ENCODE peak calls at places on chromosomes 5 and 9, in six cellular contexts. U, D, V, K, Q and S are unnamed samples.

GRCh38 chr5:30845194-30845593 is 348.3 kb upstream of the CDH6 start:
- DNase-seq in U (no peak), D (no peak), V (no peak), K (no peak), Q (no peak), S (no peak)

GRCh38 chr5:5291357-5291756 is 131.1 kb upstream of the ICE1 start:
- DNase-seq in U (no peak), D (no peak), V (peak; percentile 51), K (no peak), Q (no peak), S (no peak)

GRCh38 chr9:135851748-135852147 is 55.6 kb downstream of the CAMSAP1 start:
- DNase-seq in U (no peak), D (no peak), V (no peak), K (no peak), Q (no peak), S (no peak)

GRCh38 chr5:134524219-134524825 is 1.1 kb upstream of the JADE2 start:
- DNase-seq in U (peak; percentile 63), D (peak; percentile 47), V (no peak), K (peak; percentile 94), Q (peak; percentile 87), S (peak; percentile 74)

GRCh38 chr5:139494832-139495231 is 12.3 kb upstream of the STING1 start:
- DNase-seq in U (peak; percentile 58), D (no peak), V (peak; percentile 40), K (no peak), Q (no peak), S (no peak)

GRCh38 chr9:115202181-115202580 is 84.2 kb upstream of the TNC start:
- DNase-seq in U (no peak), D (no peak), V (no peak), K (no peak), Q (no peak), S (no peak)

GRCh38 chr9:18382243-18382642 is 91.7 kb upstream of the ADAMTSL1 start:
- DNase-seq in U (no peak), D (no peak), V (no peak), K (no peak), Q (no peak), S (no peak)

GRCh38 chr5:139141841-139142240 is 56.3 kb downstream of the SIL1 start:
- DNase-seq in U (peak; percentile 91), D (no peak), V (peak; percentile 79), K (no peak), Q (no peak), S (no peak)

GRCh38 chr9:72539824-72540347 is 18.5 kb downstream of the TMC1 start:
- DNase-seq in U (no peak), D (no peak), V (no peak), K (no peak), Q (no peak), S (no peak)

GRCh38 chr5:61082516-61083280 is 79.6 kb downstream of the SMIM15 start:
- DNase-seq in U (peak; percentile 39), D (no peak), V (no peak), K (no peak), Q (no peak), S (no peak)

GRCh38 chr5:153699035-153699434 is 208.6 kb downstream of the GRIA1 start:
- DNase-seq in U (no peak), D (no peak), V (no peak), K (no peak), Q (no peak), S (no peak)

GRCh38 chr5:149730620-149731331 is 666 bp downstream of the PPARGC1B start:
- DNase-seq in U (no peak), D (no peak), V (peak; percentile 13), K (peak; percentile 82), Q (peak; percentile 84), S (no peak)

GRCh38 chr5:429453-430188 is 13.4 kb upstream of the EXOC3 start:
- DNase-seq in U (peak; percentile 62), D (no peak), V (peak; percentile 38), K (peak; percentile 34), Q (no peak), S (no peak)

GRCh38 chr5:149271717-149272558 is at the start of gene AFAP1L1:
- DNase-seq in U (peak; percentile 46), D (no peak), V (no peak), K (peak; percentile 89), Q (peak; percentile 71), S (no peak)

GRCh38 chr5:133714161-133714915 is 102.0 kb upstream of the FSTL4 start:
- DNase-seq in U (no peak), D (no peak), V (no peak), K (no peak), Q (no peak), S (no peak)

GRCh38 chr9:136324501-136325300 is 2.6 kb upstream of the GPSM1 start:
- DNase-seq in U (no peak), D (no peak), V (no peak), K (no peak), Q (no peak), S (no peak)

GRCh38 chr9:980621-981020 is 4.2 kb downstream of the DMRT3 start:
- DNase-seq in U (no peak), D (no peak), V (no peak), K (no peak), Q (no peak), S (no peak)
- H3K27ac ChIP-seq in U (no peak overlapping the region), D (no peak overlapping the region), V (no peak overlapping the region), K (no peak overlapping the region), Q (no peak overlapping the region), S (no peak overlapping the region)

GRCh38 chr5:140608730-140609520 is 24.1 kb downstream of the CD14 start:
- DNase-seq in U (no peak), D (no peak), V (no peak), K (no peak), Q (no peak), S (no peak)
- H3K27ac ChIP-seq in U (no peak overlapping the region), D (peak overlapping the region; percentile 13), V (no peak overlapping the region), K (no peak overlapping the region), Q (no peak overlapping the region), S (no peak overlapping the region)

GRCh38 chr5:79986260-79986659 is 4.8 kb downstream of the MTX3 start:
- DNase-seq in U (no peak), D (no peak), V (no peak), K (no peak), Q (no peak), S (no peak)

GRCh38 chr5:79992891-79993290 is 1.8 kb upstream of the MTX3 start:
- DNase-seq in U (peak; percentile 55), D (no peak), V (no peak), K (no peak), Q (no peak), S (no peak)

GRCh38 chr5:79985288-79985687 is 5.8 kb downstream of the MTX3 start:
- DNase-seq in U (no peak), D (no peak), V (no peak), K (no peak), Q (no peak), S (no peak)

GRCh38 chr5:79990598-79991507 is at the start of gene MTX3:
- DNase-seq in U (peak; percentile 73), D (peak; percentile 49), V (peak; percentile 77), K (peak; percentile 93), Q (peak; percentile 92), S (peak; percentile 70)

DNA sequence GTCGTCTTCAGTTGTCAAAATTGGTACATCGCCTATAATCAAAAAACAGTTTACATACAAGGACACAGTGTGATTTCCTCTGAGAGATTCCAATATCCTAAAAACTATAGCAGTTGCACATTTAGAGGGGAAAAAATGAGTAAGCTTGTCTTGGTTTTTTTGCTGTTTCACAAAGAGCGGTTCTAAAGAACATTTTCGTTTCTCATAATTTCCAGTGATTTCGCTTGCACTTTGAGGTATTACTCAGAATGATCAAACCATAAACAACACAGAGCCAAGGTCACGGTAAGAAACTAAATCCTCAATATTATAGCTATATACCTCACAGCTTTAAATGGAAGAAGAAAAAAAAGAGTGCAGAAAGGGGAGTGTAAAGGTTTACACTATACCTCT is 861 bp downstream of the MTX3 start:
- DNase-seq in U (peak; percentile 36), D (no peak), V (no peak), K (no peak), Q (no peak), S (no peak)
- H3K27ac ChIP-seq in U (peak overlapping the region; percentile 16), D (peak overlapping the region; percentile 82), V (no peak overlapping the region), K (peak overlapping the region; percentile 77), Q (no peak overlapping the region), S (no peak overlapping the region)

GRCh38 chr5:59746261-59746765 is 147.2 kb downstream of the PDE4D start:
- DNase-seq in U (peak; percentile 6), D (no peak), V (peak; percentile 74), K (peak; percentile 48), Q (no peak), S (no peak)

GRCh38 chr5:59741599-59741998 is 151.9 kb downstream of the PDE4D start:
- DNase-seq in U (no peak), D (no peak), V (no peak), K (no peak), Q (no peak), S (no peak)

GRCh38 chr5:59745422-59745863 is 148.1 kb downstream of the PDE4D start:
- DNase-seq in U (peak; percentile 66), D (no peak), V (peak; percentile 91), K (peak; percentile 55), Q (no peak), S (no peak)

GRCh38 chr5:59749782-59750520 is 143.6 kb downstream of the PDE4D start:
- DNase-seq in U (no peak), D (no peak), V (no peak), K (no peak), Q (no peak), S (no peak)

GRCh38 chr5:59744531-59744992 is 149.0 kb downstream of the PDE4D start:
- DNase-seq in U (peak; percentile 25), D (no peak), V (peak; percentile 46), K (no peak), Q (no peak), S (no peak)
- H3K27ac ChIP-seq in U (no peak overlapping the region), D (peak overlapping the region; percentile 85), V (peak overlapping the region; percentile 95), K (peak overlapping the region; percentile 39), Q (no peak overlapping the region), S (no peak overlapping the region)

GRCh38 chr5:90613450-90613849 is 54.9 kb downstream of the ADGRV1 start:
- DNase-seq in U (no peak), D (no peak), V (no peak), K (no peak), Q (no peak), S (no peak)
- H3K27ac ChIP-seq in U (no peak overlapping the region), D (no peak overlapping the region), V (no peak overlapping the region), K (no peak overlapping the region), Q (no peak overlapping the region), S (no peak overlapping the region)

GRCh38 chr5:38011641-38012188 is 171.9 kb upstream of the GDNF start:
- DNase-seq in U (no peak), D (no peak), V (no peak), K (no peak), Q (no peak), S (no peak)
- H3K27ac ChIP-seq in U (no peak overlapping the region), D (no peak overlapping the region), V (no peak overlapping the region), K (peak overlapping the region; percentile 39), Q (no peak overlapping the region), S (no peak overlapping the region)

DNA sequence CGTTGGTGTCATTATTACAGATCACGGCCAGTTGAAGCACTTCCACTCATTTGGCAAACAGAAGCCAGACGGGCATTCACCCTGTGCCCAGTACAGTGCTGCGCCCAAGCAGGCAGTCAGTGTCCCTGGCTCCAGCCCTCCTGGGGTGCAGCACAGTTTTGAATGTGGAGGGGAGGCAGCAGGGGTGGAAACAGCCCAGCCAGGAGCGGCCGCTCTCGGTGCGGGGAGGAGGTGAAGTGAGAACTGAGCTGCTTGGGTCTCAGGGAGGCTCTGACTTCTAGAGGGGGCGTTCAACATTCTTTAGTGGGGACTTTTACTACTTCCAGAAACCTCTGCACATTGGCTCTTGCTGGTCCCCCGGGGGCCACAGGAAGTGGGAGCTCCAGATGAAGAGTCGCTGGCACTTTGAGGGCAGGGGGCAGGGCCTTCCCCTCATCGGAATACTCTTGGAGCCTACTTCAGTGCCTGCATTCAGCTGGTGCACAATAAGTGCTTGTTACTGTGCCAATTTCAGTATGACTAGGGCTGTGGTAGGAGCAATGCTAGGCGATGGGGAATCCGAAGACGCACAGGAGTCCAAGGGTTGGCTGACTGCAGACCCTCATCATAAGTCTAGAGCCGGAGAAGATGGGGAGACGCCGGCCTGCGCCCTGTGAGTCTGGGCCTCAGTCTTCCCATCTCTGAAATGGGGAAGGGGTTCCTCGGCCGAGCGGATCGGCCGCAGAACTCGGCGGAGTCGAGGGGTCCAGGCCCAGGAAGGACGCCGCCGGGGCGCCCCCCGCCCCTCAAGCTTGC is 482 bp upstream of the NEK6 start:
- DNase-seq in U (no peak), D (no peak), V (no peak), K (peak; percentile 48), Q (peak; percentile 66), S (no peak)
- H3K27ac ChIP-seq in U (peak overlapping the region; percentile 94), D (no peak overlapping the region), V (peak overlapping the region; percentile 22), K (no peak overlapping the region), Q (no peak overlapping the region), S (no peak overlapping the region)